ENCODE peak calls at places on chromosomes 7 and 10, in six cellular contexts. E, O, U, B, H and F are unnamed samples.

GRCh38 chr10:132255489-132256344 is 52.0 kb downstream of the STK32C start:
- DNase-seq in E (no peak), O (no peak), U (no peak), B (no peak), H (no peak), F (no peak)

GRCh38 chr7:141974831-141975230 is 1.3 kb upstream of the TAS2R38 start:
- DNase-seq in E (no peak), O (no peak), U (no peak), B (no peak), H (peak), F (peak)

GRCh38 chr7:112220877-112221434 is 14.5 kb downstream of the ZNF277 start:
- DNase-seq in E (no peak), O (no peak), U (no peak), B (no peak), H (no peak), F (no peak)

GRCh38 chr10:78972947-78973900 is 95.5 kb upstream of the ZMIZ1 start:
- DNase-seq in E (peak), O (peak), U (peak), B (peak), H (peak), F (peak)

GRCh38 chr10:67763499-67764011 is 67.6 kb upstream of the CTNNA3 start:
- DNase-seq in E (peak), O (peak), U (peak), B (no peak), H (peak), F (peak)

GRCh38 chr7:74344128-74344496 is 54.9 kb downstream of the CLIP2 start:
- DNase-seq in E (no peak), O (peak), U (no peak), B (no peak), H (no peak), F (no peak)

GRCh38 chr7:99997545-99998137 is 17.8 kb upstream of the ZKSCAN1 start:
- DNase-seq in E (no peak), O (no peak), U (peak), B (no peak), H (peak), F (no peak)

GRCh38 chr7:102306916-102307677 is 20.4 kb downstream of the SH2B2 start:
- DNase-seq in E (no peak), O (peak), U (no peak), B (peak), H (peak), F (no peak)

GRCh38 chr10:113086282-113086681 is 136.2 kb downstream of the TCF7L2 start:
- DNase-seq in E (no peak), O (no peak), U (no peak), B (no peak), H (peak), F (no peak)

GRCh38 chr7:16795624-16796023 is 9.2 kb downstream of the AGR2 start:
- DNase-seq in E (no peak), O (no peak), U (peak), B (no peak), H (no peak), F (no peak)

GRCh38 chr10:70982443-70982842 is 94.1 kb upstream of the PCBD1 start:
- DNase-seq in E (no peak), O (no peak), U (no peak), B (peak), H (no peak), F (no peak)

GRCh38 chr7:82234457-82235049 is 209.0 kb downstream of the CACNA2D1 start:
- DNase-seq in E (peak), O (peak), U (peak), B (no peak), H (peak), F (no peak)

GRCh38 chr10:69800665-69801064 is 1.0 kb upstream of the COL13A1 start:
- DNase-seq in E (no peak), O (no peak), U (no peak), B (no peak), H (no peak), F (no peak)

GRCh38 chr10:98045785-98046389 is 15.5 kb upstream of the CRTAC1 start:
- DNase-seq in E (peak), O (peak), U (peak), B (no peak), H (peak), F (peak)

GRCh38 chr10:80277567-80278250 is 11.7 kb downstream of the MAT1A start:
- DNase-seq in E (no peak), O (no peak), U (no peak), B (no peak), H (no peak), F (no peak)

GRCh38 chr10:72509206-72509799 is 116.6 kb downstream of the MICU1 start:
- DNase-seq in E (no peak), O (peak), U (no peak), B (no peak), H (no peak), F (no peak)

GRCh38 chr7:43314379-43315158 is 202.1 kb downstream of the HECW1 start:
- DNase-seq in E (no peak), O (no peak), U (no peak), B (no peak), H (no peak), F (no peak)

GRCh38 chr10:79176949-79177602 is 108.3 kb downstream of the ZMIZ1 start:
- DNase-seq in E (no peak), O (peak), U (peak), B (no peak), H (peak), F (no peak)

GRCh38 chr10:79229081-79229541 is 118.2 kb upstream of the PPIF start:
- DNase-seq in E (no peak), O (no peak), U (peak), B (no peak), H (no peak), F (no peak)

GRCh38 chr7:45663965-45664623 is 89.9 kb downstream of the ADCY1 start:
- DNase-seq in E (no peak), O (no peak), U (no peak), B (no peak), H (no peak), F (no peak)

GRCh38 chr10:26372513-26373354 is 65.4 kb upstream of the APBB1IP start:
- DNase-seq in E (no peak), O (no peak), U (no peak), B (peak), H (no peak), F (no peak)

GRCh38 chr7:130850960-130851359 is 117.0 kb upstream of the KLF14 start:
- DNase-seq in E (no peak), O (no peak), U (no peak), B (no peak), H (no peak), F (no peak)

GRCh38 chr7:130956417-130957139 is 222.6 kb upstream of the KLF14 start:
- DNase-seq in E (no peak), O (peak), U (no peak), B (no peak), H (no peak), F (no peak)

GRCh38 chr10:784759-785538 is 95.5 kb upstream of the DIP2C start:
- DNase-seq in E (peak), O (peak), U (peak), B (no peak), H (no peak), F (peak)

GRCh38 chr10:57983226-57983870 is 284.3 kb downstream of the IPMK start:
- DNase-seq in E (no peak), O (peak), U (no peak), B (no peak), H (no peak), F (no peak)

GRCh38 chr7:17548014-17548653 is 249.7 kb downstream of the AHR start:
- DNase-seq in E (no peak), O (no peak), U (no peak), B (no peak), H (peak), F (no peak)

GRCh38 chr7:28626629-28627262 is 214.4 kb downstream of the CREB5 start:
- DNase-seq in E (peak), O (peak), U (peak), B (no peak), H (peak), F (peak)

GRCh38 chr10:70804424-70804814 is 11.3 kb upstream of the SGPL1 start:
- DNase-seq in E (no peak), O (no peak), U (no peak), B (no peak), H (peak), F (no peak)

GRCh38 chr10:86966008-86966654 is 2.2 kb upstream of the ADIRF start:
- DNase-seq in E (no peak), O (no peak), U (no peak), B (peak), H (no peak), F (no peak)

GRCh38 chr10:8055420-8056349 is 1.2 kb downstream of the GATA3 start:
- DNase-seq in E (no peak), O (no peak), U (no peak), B (no peak), H (no peak), F (no peak)

GRCh38 chr10:128050117-128050516 is 76.1 kb downstream of the MKI67 start:
- DNase-seq in E (no peak), O (no peak), U (no peak), B (no peak), H (no peak), F (no peak)

GRCh38 chr7:139687206-139687954 is 90.4 kb downstream of the HIPK2 start:
- DNase-seq in E (no peak), O (no peak), U (no peak), B (no peak), H (no peak), F (no peak)

DNA sequence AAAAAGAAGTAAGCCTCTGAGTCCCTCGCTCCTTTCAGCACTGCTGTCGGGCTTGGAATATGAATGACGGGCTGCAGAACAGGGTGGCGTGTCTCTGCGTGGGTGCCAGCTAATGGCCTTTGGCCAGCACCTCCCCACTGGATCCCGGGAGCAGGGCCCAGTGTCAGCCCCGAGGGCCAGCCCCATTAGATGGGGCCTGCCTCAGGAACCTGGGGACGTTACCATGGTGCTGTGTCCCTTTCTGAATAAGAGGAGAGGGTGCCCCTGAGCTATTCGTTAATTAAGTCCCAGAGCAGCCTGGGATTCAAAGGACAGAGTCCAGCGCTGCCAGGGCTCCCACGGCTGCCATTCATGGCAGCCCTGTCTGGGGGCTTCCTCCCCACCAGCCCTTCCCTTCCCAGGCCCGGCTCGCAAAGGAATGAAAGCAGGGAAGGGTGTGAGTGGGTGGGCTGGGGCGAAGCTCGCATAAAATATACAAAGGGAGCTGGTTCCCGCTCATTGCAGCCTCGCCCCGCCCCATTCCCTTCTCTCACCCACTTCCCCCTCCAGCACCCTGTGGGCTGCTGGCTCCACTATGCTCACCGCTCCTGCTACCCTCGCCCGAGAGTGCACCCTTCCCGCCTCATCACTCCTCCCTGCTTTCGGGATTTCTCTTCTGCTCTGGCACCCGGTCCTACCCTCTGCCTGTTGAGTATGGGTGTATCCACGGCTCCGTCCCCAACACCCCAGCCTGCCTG is 14.6 kb upstream of the TTYH3 start:
- DNase-seq in E (no peak), O (no peak), U (no peak), B (no peak), H (no peak), F (no peak)
- TF ChIP-seq SMC3 in E (no peak), O (no peak), U (no peak), B (no peak), H (no peak), F (no peak)

GRCh38 chr10:4062751-4063150 is 277.7 kb upstream of the KLF6 start:
- DNase-seq in E (no peak), O (no peak), U (no peak), B (no peak), H (no peak), F (no peak)

GRCh38 chr10:4062072-4062471 is 277.1 kb upstream of the KLF6 start:
- DNase-seq in E (no peak), O (no peak), U (no peak), B (no peak), H (no peak), F (no peak)

GRCh38 chr10:4058514-4059029 is 273.6 kb upstream of the KLF6 start:
- DNase-seq in E (peak), O (no peak), U (no peak), B (no peak), H (no peak), F (no peak)

GRCh38 chr10:4059471-4060138 is 274.6 kb upstream of the KLF6 start:
- DNase-seq in E (no peak), O (no peak), U (no peak), B (no peak), H (no peak), F (no peak)

DNA sequence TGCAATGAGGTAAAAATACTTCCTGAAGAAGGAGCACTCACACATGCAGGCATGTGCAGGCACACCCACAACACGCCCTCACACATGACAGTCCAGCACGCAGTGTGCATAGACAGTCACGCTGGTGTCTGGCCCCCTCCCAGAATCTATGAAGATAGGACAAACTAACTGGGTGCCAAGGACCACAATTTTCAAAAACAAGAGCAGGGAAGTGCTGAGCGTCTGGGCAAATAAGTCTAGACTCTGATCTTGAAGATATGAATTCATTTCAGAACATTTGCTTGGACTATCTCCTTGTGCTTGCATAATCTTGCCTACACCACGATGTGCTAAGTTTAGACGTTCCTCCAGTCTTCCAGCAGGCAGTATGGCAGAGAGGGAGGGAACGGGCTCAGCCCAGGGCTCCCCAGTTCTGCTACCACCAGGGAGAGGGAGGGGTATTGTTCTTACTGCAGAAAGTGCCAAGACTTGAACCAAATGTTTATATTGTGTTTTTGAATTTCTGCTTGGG is 276.5 kb upstream of the KLF6 start:
- DNase-seq in E (no peak), O (no peak), U (no peak), B (no peak), H (no peak), F (no peak)
- TF ChIP-seq SMC3 in E (no peak), O (no peak), U (no peak), B (no peak), H (no peak), F (no peak)

GRCh38 chr7:774161-775109 is 47.4 kb upstream of the PRKAR1B start:
- DNase-seq in E (peak), O (peak), U (peak), B (no peak), H (no peak), F (peak)
- TF ChIP-seq SMC3 in E (peak), O (peak), U (peak), B (peak), H (no peak), F (peak)

DNA sequence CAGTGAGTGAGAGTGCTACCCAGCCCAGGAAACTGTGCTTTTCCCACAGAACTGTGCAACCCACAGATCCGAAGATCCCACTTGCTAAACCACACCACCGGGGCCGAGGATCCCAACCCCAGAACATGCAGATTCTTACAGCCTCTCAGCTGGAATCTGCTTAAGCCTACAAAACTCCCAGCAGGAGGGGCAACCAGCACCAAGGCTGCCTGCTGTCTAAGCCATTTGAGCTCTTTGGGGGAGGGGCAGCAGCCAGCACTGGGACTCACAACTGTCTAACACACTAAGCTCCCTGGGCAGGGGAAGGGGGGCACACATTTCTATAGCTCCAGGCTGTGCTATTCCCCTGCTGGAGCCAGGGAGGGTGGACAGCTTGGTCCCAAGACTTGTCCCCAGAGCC is 529.9 kb downstream of the XPNPEP1 start:
- DNase-seq in E (no peak), O (no peak), U (no peak), B (no peak), H (no peak), F (no peak)
- TF ChIP-seq SMC3 in E (no peak), O (no peak), U (no peak), B (no peak), H (no peak), F (no peak)